ENCODE peak calls at places on chromosome 10, in six cellular contexts. Y is NCI-H2081, F is mesendoderm, T is fibroblast of lung, S is aorta, K is H4. H is an unnamed sample.
A peak's percentile ranks its signal among the peaks of the same experiment; 100 is the strongest.

GRCh38 chr10:75400163-75400768 is 1.3 kb downstream of the ZNF503 start:
- DNase-seq in Y (no peak), F (no peak), T (peak; percentile 53), S (no peak), K (no peak), H (peak; percentile 56)

GRCh38 chr10:69179089-69179742 is 818 bp upstream of the SUPV3L1 start:
- DNase-seq in Y (peak; percentile 31), F (no peak), T (peak; percentile 83), S (no peak), K (no peak), H (peak; percentile 11)

GRCh38 chr10:125172694-125173093 is 12.3 kb upstream of the CTBP2 start:
- DNase-seq in Y (no peak), F (no peak), T (no peak), S (no peak), K (no peak), H (no peak)

GRCh38 chr10:86652361-86653202 is 1.8 kb upstream of the OPN4 start:
- DNase-seq in Y (peak; percentile 97), F (no peak), T (peak; percentile 21), S (peak; percentile 59), K (no peak), H (peak; percentile 36)

GRCh38 chr10:112954974-112955735 is 5.1 kb downstream of the TCF7L2 start:
- DNase-seq in Y (no peak), F (peak; percentile 83), T (no peak), S (no peak), K (no peak), H (peak; percentile 62)

GRCh38 chr10:4177826-4178225 is 392.8 kb upstream of the KLF6 start:
- DNase-seq in Y (no peak), F (no peak), T (peak; percentile 22), S (no peak), K (no peak), H (no peak)

GRCh38 chr10:125375210-125375609 is 214.8 kb upstream of the CTBP2 start:
- DNase-seq in Y (no peak), F (peak; percentile 6), T (peak; percentile 11), S (no peak), K (no peak), H (no peak)

GRCh38 chr10:17943033-17943745 is 8.5 kb upstream of the SLC39A12 start:
- DNase-seq in Y (no peak), F (no peak), T (no peak), S (no peak), K (no peak), H (no peak)

GRCh38 chr10:60733189-60733815 is 45.0 kb upstream of the CDK1 start:
- DNase-seq in Y (peak; percentile 58), F (peak; percentile 79), T (peak; percentile 6), S (peak; percentile 79), K (no peak), H (peak; percentile 74)

GRCh38 chr10:63901916-63902315 is 380.7 kb downstream of the REEP3 start:
- DNase-seq in Y (no peak), F (peak; percentile 14), T (no peak), S (no peak), K (no peak), H (no peak)

GRCh38 chr10:128875955-128876354 is 591.1 kb upstream of the MGMT start:
- DNase-seq in Y (no peak), F (no peak), T (peak; percentile 45), S (no peak), K (no peak), H (no peak)

GRCh38 chr10:71324743-71325142 is 5.7 kb downstream of the SLC29A3 start:
- DNase-seq in Y (no peak), F (no peak), T (no peak), S (no peak), K (no peak), H (no peak)

GRCh38 chr10:31947144-31947926 is 18.7 kb upstream of the ARHGAP12 start:
- DNase-seq in Y (peak; percentile 66), F (peak; percentile 40), T (peak; percentile 96), S (no peak), K (peak; percentile 78), H (no peak)

GRCh38 chr10:125041856-125042506 is 100.1 kb downstream of the ZRANB1 start:
- DNase-seq in Y (no peak), F (peak; percentile 81), T (no peak), S (peak; percentile 40), K (no peak), H (no peak)

GRCh38 chr10:43440782-43441134 is 3.8 kb downstream of the ZNF487 start:
- DNase-seq in Y (no peak), F (no peak), T (no peak), S (no peak), K (no peak), H (no peak)

H was measured in neural progenitor cell.